ENCODE peak calls at places on chromosomes 13 and 19, in five cellular contexts. D, Q, O, Z and U are unnamed samples.

GRCh38 chr19:19256072-19256969 is 16.8 kb downstream of the TM6SF2 start:
- DNase-seq in D (peak; percentile 73), Q (no peak), O (no peak), Z (no peak), U (no peak)

GRCh38 chr13:101514695-101515275 is 62.3 kb downstream of the ITGBL1 start:
- DNase-seq in D (peak; percentile 56), Q (peak; percentile 68), O (peak; percentile 21), Z (no peak), U (peak; percentile 40)

GRCh38 chr19:40683437-40683836 is 7.0 kb downstream of the NUMBL start:
- DNase-seq in D (no peak), Q (no peak), O (no peak), Z (no peak), U (peak; percentile 45)

GRCh38 chr19:22331521-22331920 is 45.3 kb downstream of the ZNF729 start:
- DNase-seq in D (no peak), Q (no peak), O (no peak), Z (no peak), U (peak; percentile 59)

GRCh38 chr19:6340493-6341201 is 7.2 kb upstream of the ACER1 start:
- DNase-seq in D (no peak), Q (no peak), O (no peak), Z (peak; percentile 45), U (no peak)

GRCh38 chr19:54928299-54928698 is 19.0 kb downstream of the NLRP7 start:
- DNase-seq in D (peak; percentile 40), Q (no peak), O (no peak), Z (no peak), U (no peak)

GRCh38 chr19:49097453-49098288 is 12.4 kb downstream of the SNRNP70 start:
- DNase-seq in D (peak; percentile 90), Q (peak; percentile 72), O (peak; percentile 83), Z (peak; percentile 86), U (peak; percentile 60)

GRCh38 chr13:28322256-28322895 is 172.6 kb downstream of the FLT1 start:
- DNase-seq in D (no peak), Q (peak; percentile 42), O (no peak), Z (no peak), U (peak; percentile 77)

GRCh38 chr19:49145485-49146407 is 9.4 kb downstream of the HRC start:
- DNase-seq in D (peak; percentile 98), Q (peak; percentile 71), O (peak; percentile 98), Z (peak; percentile 96), U (peak; percentile 45)

GRCh38 chr13:51955841-51956603 is 55.2 kb downstream of the ATP7B start:
- DNase-seq in D (peak; percentile 20), Q (no peak), O (no peak), Z (no peak), U (no peak)

GRCh38 chr19:6925801-6926751 is 38.7 kb downstream of the ADGRE1 start:
- DNase-seq in D (no peak), Q (no peak), O (no peak), Z (no peak), U (peak; percentile 5)

GRCh38 chr19:10501971-10502523 is 1.1 kb downstream of the KEAP1 start:
- DNase-seq in D (peak; percentile 51), Q (peak; percentile 29), O (no peak), Z (peak; percentile 49), U (peak; percentile 40)

DNA sequence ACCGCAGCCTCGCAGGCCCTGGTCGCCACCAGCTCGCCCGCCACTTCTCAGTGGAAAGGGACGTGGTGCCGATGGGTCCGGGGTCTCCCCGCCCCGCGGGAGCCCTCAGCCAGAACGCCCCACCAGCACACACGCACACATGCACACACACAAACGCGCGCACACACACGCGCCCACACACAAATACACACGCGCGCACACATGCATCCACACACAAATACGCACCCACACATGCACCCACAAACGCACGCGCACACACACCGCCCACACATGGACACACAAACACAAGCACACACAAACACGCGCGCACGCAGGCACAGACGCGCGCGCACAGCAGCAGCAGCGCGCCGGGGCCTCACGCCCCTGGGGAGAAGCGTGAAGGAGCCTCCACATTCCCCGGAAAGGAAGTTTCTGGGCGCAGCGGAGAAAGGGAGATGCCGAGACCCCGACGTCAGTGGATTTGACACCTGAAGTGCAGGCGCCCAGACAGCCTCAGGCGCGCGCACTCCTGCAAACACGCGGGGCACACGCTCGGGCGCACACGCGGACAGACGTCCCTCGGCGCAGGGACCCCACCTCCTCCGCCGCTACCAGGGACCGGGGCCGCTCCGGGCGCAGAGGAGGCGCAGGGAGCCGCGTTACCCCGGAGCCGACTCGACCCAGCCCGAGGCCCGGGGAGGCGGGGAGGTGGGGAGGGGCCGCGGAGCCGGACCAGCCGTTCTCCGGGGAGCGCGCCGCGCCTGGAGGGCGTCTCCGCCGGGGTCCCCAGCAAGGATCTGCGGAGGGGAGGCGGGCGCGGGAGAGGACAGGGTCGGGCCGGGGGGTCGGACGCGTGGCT is 623 bp downstream of the RASA3 start:
- DNase-seq in D (peak; percentile 35), Q (no peak), O (no peak), Z (no peak), U (no peak)
- H3K4ac ChIP-seq in D (no peak overlapping the region), Q (peak overlapping the region; percentile 95), O (no peak overlapping the region), Z (no peak overlapping the region), U (peak overlapping the region; percentile 4)

DNA sequence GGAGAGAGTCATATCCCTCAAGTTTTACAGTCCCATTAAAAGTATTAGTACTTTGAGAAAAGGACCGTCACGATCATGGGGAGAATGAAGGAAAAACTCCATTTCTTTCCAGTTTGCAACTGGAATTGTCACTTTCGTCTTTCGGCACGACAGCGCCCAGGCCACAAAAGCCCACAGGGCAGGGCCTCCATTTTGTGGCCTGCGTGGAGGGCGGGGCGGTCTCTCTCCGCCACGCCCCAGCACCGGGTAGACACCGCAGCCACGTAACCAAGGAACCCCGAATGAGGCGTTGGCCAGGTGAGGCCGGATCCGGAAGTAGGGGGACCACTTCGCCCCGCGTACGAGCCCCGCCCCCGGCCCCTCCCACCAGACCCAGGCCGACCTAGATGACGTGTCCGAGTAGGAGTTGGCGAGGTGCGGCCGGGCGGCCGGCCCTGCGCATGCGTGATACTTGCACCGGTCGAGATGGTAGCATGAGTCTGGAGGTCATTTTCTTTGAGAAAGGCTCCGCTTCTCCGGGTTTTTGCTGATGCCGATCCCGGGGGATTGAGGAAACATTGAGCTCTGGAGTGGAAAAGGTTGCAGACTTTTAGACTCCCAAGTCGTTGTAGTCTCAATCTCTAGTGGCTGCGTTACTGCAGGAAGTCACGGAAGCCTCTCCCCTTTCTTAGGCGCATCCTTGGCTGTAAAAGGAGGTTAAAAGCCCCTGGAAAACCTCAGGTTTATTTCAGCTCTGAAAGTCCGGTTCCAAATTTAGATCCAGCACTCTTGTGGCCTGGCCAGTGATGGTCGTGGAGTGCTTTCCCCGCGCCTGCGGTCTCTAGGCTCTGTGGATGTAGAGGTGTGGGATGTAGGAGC is 2.7 kb upstream of the TM9SF2 start:
- DNase-seq in D (peak; percentile 99), Q (peak; percentile 95), O (peak; percentile 94), Z (peak; percentile 100), U (peak; percentile 98)
- H3K4ac ChIP-seq in D (peak overlapping the region; percentile 89), Q (peak overlapping the region; percentile 92), O (no peak overlapping the region), Z (no peak overlapping the region), U (peak overlapping the region; percentile 42)

GRCh38 chr13:105573134-105573533 is 962.3 kb downstream of the EFNB2 start:
- DNase-seq in D (no peak), Q (no peak), O (no peak), Z (no peak), U (no peak)
- H3K4ac ChIP-seq in D (no peak overlapping the region), Q (no peak overlapping the region), O (no peak overlapping the region), Z (no peak overlapping the region), U (no peak overlapping the region)

DNA sequence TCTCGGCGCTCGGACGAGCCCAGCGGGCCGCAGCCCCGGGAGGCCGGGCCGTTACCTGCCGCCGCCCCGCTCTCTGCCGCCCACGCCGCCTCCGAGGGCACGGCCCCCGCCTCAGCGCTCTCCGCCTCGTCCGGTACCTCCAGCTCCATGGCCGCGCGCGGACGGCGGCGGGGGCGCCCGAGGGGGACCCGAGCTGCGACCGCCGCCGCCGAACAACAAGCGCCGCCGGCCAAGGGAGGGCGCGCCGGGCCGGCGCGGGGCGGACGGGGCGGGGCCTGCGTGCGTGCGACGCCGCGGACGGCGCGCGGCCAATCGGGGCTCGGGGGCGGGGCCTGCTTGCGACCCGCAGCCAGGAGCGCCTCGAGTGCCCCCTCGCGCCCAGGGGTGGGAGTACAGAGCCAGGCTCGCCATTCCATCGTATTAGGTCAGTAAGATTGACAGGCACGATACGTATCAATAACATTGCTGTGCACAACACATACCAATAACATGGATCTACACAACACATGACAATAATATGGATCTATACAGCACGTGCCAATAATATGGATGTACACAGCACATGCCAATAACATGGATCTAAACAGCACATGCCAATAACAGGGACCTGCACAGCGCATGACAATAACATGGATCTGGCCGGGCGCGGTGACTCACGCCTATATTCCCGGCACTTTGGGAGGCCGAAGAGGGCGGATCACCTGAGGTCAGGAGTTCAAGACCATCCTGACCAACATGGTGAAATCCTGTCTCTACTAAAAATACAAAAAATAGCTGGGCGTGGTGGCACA is at the start of gene PIP5K1C:
- DNase-seq in D (peak; percentile 85), Q (peak; percentile 78), O (peak; percentile 91), Z (peak; percentile 89), U (peak; percentile 95)
- H3K4ac ChIP-seq in D (peak within 1 kb of the TSS; percentile 25), Q (peak within 1 kb of the TSS; percentile 72), O (no peak within 1 kb of the TSS), Z (no peak within 1 kb of the TSS), U (peak within 1 kb of the TSS; percentile 93)